ENCODE peak calls at places on chromosomes 6 and 20, in seven cellular contexts. A is pulmonary artery endothelial cell; R is stimulated activated CD8-positive, alpha-beta memory T cell treated with anti-CD3 and anti-CD28 coated beads, Interleukin-2, amount 100 ng/mL, for 1 hour; N is coronary artery; Y is AG10803; E is ELF-1; Q is HTR-8/SVneo. I is an unnamed sample.

GRCh38 chr6:139519571-139520031 is 145.2 kb upstream of the CITED2 start:
- DNase-seq in A (no peak), R (no peak), N (no peak), Y (peak), E (no peak), Q (no peak), I (no peak)

GRCh38 chr6:130406935-130407532 is 41.2 kb downstream of the TMEM200A start:
- DNase-seq in A (no peak), Q (no peak), Y (peak), N (no peak), E (no peak), R (no peak), I (no peak)

GRCh38 chr20:9503530-9504251 is 10.7 kb upstream of the LAMP5 start:
- DNase-seq in E (no peak), N (no peak), Y (peak), R (no peak), A (no peak), Q (no peak), I (no peak)

GRCh38 chr6:53703047-53703446 is 37.5 kb upstream of the KLHL31 start:
- DNase-seq in Q (no peak), N (no peak), A (no peak), Y (no peak), E (no peak), R (no peak), I (no peak)

GRCh38 chr6:35259946-35260626 is 551 bp downstream of the ZNF76 start:
- DNase-seq in E (no peak), R (peak), A (no peak), N (peak), Y (peak), Q (peak), I (no peak)

GRCh38 chr6:24428615-24429014 is 25.9 kb downstream of the MRS2 start:
- DNase-seq in A (no peak), N (no peak), Q (peak), Y (no peak), E (no peak), R (no peak), I (no peak)

GRCh38 chr6:56475736-56476457 is 166.8 kb downstream of the DST start:
- DNase-seq in A (peak), Q (no peak), R (no peak), E (no peak), N (no peak), Y (no peak), I (no peak)

GRCh38 chr20:58366016-58366415 is 23.0 kb upstream of the VAPB start:
- DNase-seq in Q (no peak), E (peak), A (no peak), Y (no peak), N (no peak), R (no peak), I (no peak)

GRCh38 chr20:23118144-23118543 is 32.0 kb upstream of the CD93 start:
- DNase-seq in A (no peak), N (no peak), Y (no peak), R (no peak), E (no peak), Q (no peak), I (no peak)

GRCh38 chr6:80183019-80183418 is 76.5 kb downstream of the BCKDHB start:
- DNase-seq in R (no peak), N (no peak), Y (no peak), A (no peak), E (no peak), Q (no peak), I (no peak)

GRCh38 chr20:62030834-62031434 is 34.7 kb downstream of the TAF4 start:
- DNase-seq in N (no peak), Q (no peak), E (no peak), Y (no peak), R (no peak), A (no peak), I (no peak)

GRCh38 chr6:159726196-159726917 is 949 bp upstream of the WTAP start:
- DNase-seq in Q (no peak), Y (no peak), E (no peak), R (no peak), A (no peak), N (no peak), I (no peak)

GRCh38 chr6:132198896-132199295 is 202.4 kb downstream of the MOXD1 start:
- DNase-seq in Y (peak), R (no peak), E (no peak), N (no peak), A (no peak), Q (no peak), I (no peak)

GRCh38 chr6:113586966-113587699 is 270.0 kb upstream of the MARCKS start:
- DNase-seq in R (no peak), N (no peak), E (peak), Q (no peak), Y (no peak), A (no peak), I (no peak)

GRCh38 chr6:148529010-148529409 is 186.4 kb downstream of the SASH1 start:
- DNase-seq in E (no peak), Y (no peak), Q (no peak), A (no peak), N (no peak), R (no peak), I (no peak)

GRCh38 chr6:98831057-98832031 is 3.0 kb upstream of the POU3F2 start:
- DNase-seq in A (no peak), Q (no peak), E (no peak), Y (no peak), N (no peak), R (no peak), I (no peak)

GRCh38 chr6:11271228-11271627 is 38.8 kb upstream of the NEDD9 start:
- DNase-seq in Y (no peak), R (no peak), A (no peak), N (no peak), E (no peak), Q (no peak), I (no peak)

GRCh38 chr6:39419607-39420006 is 97.1 kb upstream of the KCNK16 start:
- DNase-seq in Q (no peak), Y (no peak), A (no peak), N (no peak), R (no peak), E (no peak), I (no peak)

GRCh38 chr20:7694940-7695567 is 245.2 kb downstream of the HAO1 start:
- DNase-seq in Y (peak), E (no peak), R (no peak), Q (no peak), A (no peak), N (no peak), I (no peak)

GRCh38 chr20:59823030-59823423 is 110.4 kb downstream of the SYCP2 start:
- DNase-seq in A (no peak), E (no peak), R (no peak), N (peak), Y (no peak), Q (no peak), I (no peak)

GRCh38 chr6:127586372-127586771 is 9.4 kb downstream of the C6orf58 start:
- DNase-seq in E (no peak), N (no peak), Q (no peak), Y (no peak), A (no peak), R (no peak), I (no peak)

GRCh38 chr6:114342086-114342825 is 567 bp downstream of the HS3ST5 start:
- DNase-seq in N (no peak), Q (peak), E (peak), R (no peak), A (no peak), Y (no peak), I (no peak)

I was measured in esophagus squamous epithelium.